ENCODE peak calls at places on chromosomes 11 and 22, in six cellular contexts. L, M, Z, N, E and Y are unnamed samples.

GRCh38 chr11:9711454-9712307 is 47.8 kb downstream of the SWAP70 start:
- DNase-seq in L (no peak), M (no peak), Z (no peak), N (no peak), E (no peak), Y (no peak)

GRCh38 chr22:19197997-19198865 is 19.7 kb upstream of the SLC25A1 start:
- DNase-seq in L (no peak), M (no peak), Z (no peak), N (no peak), E (no peak), Y (no peak)

GRCh38 chr11:17354070-17354924 is 2.7 kb downstream of the NCR3LG1 start:
- DNase-seq in L (peak), M (peak), Z (no peak), N (peak), E (peak), Y (peak)

GRCh38 chr22:19103881-19104821 is 18.1 kb downstream of the DGCR2 start:
- DNase-seq in L (no peak), M (no peak), Z (no peak), N (no peak), E (peak), Y (no peak)

GRCh38 chr11:84514436-84514835 is 1112.7 kb downstream of the DLG2 start:
- DNase-seq in L (no peak), M (no peak), Z (no peak), N (no peak), E (no peak), Y (no peak)

GRCh38 chr11:11580831-11581492 is 40.8 kb downstream of the GALNT18 start:
- DNase-seq in L (no peak), M (no peak), Z (no peak), N (no peak), E (no peak), Y (no peak)

GRCh38 chr11:28343304-28344233 is 235.4 kb downstream of the METTL15 start:
- DNase-seq in L (peak), M (peak), Z (no peak), N (no peak), E (no peak), Y (peak)

GRCh38 chr11:111419641-111420327 is 40.7 kb upstream of the POU2AF1 start:
- DNase-seq in L (no peak), M (no peak), Z (peak), N (no peak), E (peak), Y (no peak)

GRCh38 chr11:91997178-91997577 is 227.4 kb upstream of the FAT3 start:
- DNase-seq in L (no peak), M (no peak), Z (no peak), N (no peak), E (no peak), Y (no peak)

GRCh38 chr11:134634897-134635831 is 223.1 kb upstream of the B3GAT1 start:
- DNase-seq in L (no peak), M (no peak), Z (no peak), N (no peak), E (no peak), Y (no peak)

GRCh38 chr11:72716788-72717435 is 35.3 kb downstream of the ARAP1 start:
- DNase-seq in L (no peak), M (no peak), Z (no peak), N (no peak), E (no peak), Y (no peak)

GRCh38 chr11:72719551-72719950 is 32.7 kb downstream of the ARAP1 start:
- DNase-seq in L (no peak), M (no peak), Z (no peak), N (no peak), E (no peak), Y (no peak)

GRCh38 chr11:72719144-72719543 is 33.1 kb downstream of the ARAP1 start:
- DNase-seq in L (no peak), M (no peak), Z (no peak), N (no peak), E (no peak), Y (no peak)

GRCh38 chr11:72718101-72718501 is 34.1 kb downstream of the ARAP1 start:
- DNase-seq in L (no peak), M (no peak), Z (no peak), N (no peak), E (no peak), Y (no peak)

DNA sequence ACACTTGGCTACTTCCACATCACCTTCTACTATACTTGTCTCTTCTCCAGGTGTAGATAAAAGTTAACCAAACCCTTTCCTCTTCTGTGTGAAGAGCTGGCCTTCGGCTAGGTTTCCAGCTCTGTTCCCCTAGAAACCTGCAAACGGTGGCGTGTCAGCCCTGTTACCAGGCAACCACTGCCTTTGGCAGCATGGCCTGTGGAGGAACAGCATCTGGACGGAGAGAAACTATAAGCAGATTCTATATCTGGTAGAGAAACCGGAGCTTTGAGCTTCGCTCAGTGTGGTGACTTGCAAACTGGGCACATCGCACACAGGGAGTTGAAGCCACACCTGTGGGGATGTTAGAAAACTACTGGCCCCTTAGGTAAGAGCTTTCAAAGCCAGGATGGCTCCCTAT is 35.9 kb downstream of the ARAP1 start:
- DNase-seq in L (no peak), M (no peak), Z (no peak), N (no peak), E (no peak), Y (no peak)
- TF ChIP-seq CTCF in L (no peak), M (no peak), Z (no peak), N (no peak), E (no peak), Y (no peak)

GRCh38 chr22:36881504-36882245 is 20.9 kb downstream of the NCF4 start:
- DNase-seq in L (no peak), M (no peak), Z (no peak), N (no peak), E (no peak), Y (no peak)
- H3K27ac ChIP-seq in L (no peak), M (no peak), Z (no peak), N (no peak), E (no peak), Y (no peak)

GRCh38 chr11:107457205-107457557 is 444 bp downstream of the CWF19L2 start:
- DNase-seq in L (no peak), M (no peak), Z (no peak), N (no peak), E (no peak), Y (peak)

GRCh38 chr11:107453594-107454286 is 3.9 kb downstream of the CWF19L2 start:
- DNase-seq in L (no peak), M (no peak), Z (no peak), N (no peak), E (no peak), Y (no peak)

DNA sequence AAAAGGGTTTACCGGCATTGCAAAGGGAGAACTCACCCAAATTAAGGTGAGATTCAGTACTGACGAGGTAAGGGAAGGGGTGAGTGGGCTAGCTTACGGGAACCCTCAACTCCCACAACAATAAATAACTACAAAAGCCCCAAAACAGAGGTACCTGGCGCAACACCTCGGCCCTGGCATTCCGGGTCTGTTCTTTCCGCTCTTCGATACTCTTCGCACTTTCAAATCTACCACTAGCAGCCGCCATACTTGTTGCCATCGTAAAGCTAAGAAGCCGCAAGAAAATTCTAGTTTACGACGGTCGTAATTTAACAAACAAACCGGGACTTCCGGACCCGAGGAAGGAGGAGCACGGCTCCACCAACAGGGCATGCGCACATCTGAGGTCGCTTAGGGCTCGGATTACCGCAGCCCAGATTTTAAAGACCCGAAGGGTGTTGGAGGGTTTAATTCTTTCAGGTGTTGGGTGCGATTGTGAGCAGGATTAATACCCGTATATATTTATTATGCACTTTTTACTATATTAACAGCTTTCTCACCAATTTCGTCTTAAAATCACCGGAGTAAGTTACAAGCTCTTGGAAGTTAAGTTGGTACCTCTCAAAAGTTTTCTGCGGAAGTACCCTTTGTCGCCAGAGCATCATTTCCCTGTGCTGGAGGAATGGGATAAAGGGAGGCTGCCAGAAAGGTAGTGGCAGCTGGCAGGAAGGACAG is at the start of gene CWF19L2:
- DNase-seq in L (peak), M (peak), Z (peak), N (peak), E (peak), Y (peak)
- TF ChIP-seq CTCF in L (no peak), M (no peak), Z (no peak), N (no peak), E (no peak), Y (no peak)

GRCh38 chr11:2914475-2915195 is 14.6 kb downstream of the PHLDA2 start:
- DNase-seq in L (no peak), M (no peak), Z (no peak), N (no peak), E (no peak), Y (no peak)
- H3K27ac ChIP-seq in L (no peak), M (peak), Z (no peak), N (no peak), E (no peak), Y (no peak)

GRCh38 chr11:102111011-102111786 is 952 bp downstream of the YAP1 start:
- DNase-seq in L (peak), M (no peak), Z (peak), N (no peak), E (peak), Y (peak)
- TF ChIP-seq CTCF in L (peak), M (no peak), Z (peak), N (no peak), E (no peak), Y (peak)

GRCh38 chr22:36243996-36244395 is 4.7 kb upstream of the APOL2 start:
- DNase-seq in L (no peak), M (no peak), Z (no peak), N (no peak), E (peak), Y (no peak)
- H3K27ac ChIP-seq in L (no peak), M (no peak), Z (no peak), N (no peak), E (no peak), Y (no peak)

GRCh38 chr11:61793084-61793828 is 545 bp downstream of the FEN1 start:
- DNase-seq in L (peak), M (no peak), Z (no peak), N (no peak), E (no peak), Y (no peak)

GRCh38 chr11:61791737-61792309 is 576 bp downstream of the TMEM258 start:
- DNase-seq in L (peak), M (peak), Z (no peak), N (no peak), E (no peak), Y (peak)

GRCh38 chr11:61794579-61794978 is 1.9 kb downstream of the FEN1 start:
- DNase-seq in L (no peak), M (no peak), Z (no peak), N (no peak), E (no peak), Y (no peak)

GRCh38 chr11:61793829-61794204 is 1.1 kb downstream of the FEN1 start:
- DNase-seq in L (no peak), M (no peak), Z (no peak), N (no peak), E (no peak), Y (no peak)

GRCh38 chr11:61792310-61793083 is at the start of the genes FEN1 and TMEM258:
- DNase-seq in L (peak), M (peak), Z (peak), N (peak), E (peak), Y (peak)
- TF ChIP-seq CTCF in L (no peak), M (no peak), Z (no peak), N (no peak), E (no peak), Y (no peak)